ENCODE peak calls at places on chromosomes 4 and X, in four cellular contexts. One of them, this sample, is unnamed.

GRCh38 chr4:176433983-176434382 is 114.2 kb downstream of the SPCS3 start:
- DNase-seq in A549: no peak
- DNase-seq in K562: no peak
- DNase-seq in IMR-90: peak
- DNase-seq in this sample: no peak

GRCh38 chr4:100778431-100778830 is 260.6 kb upstream of the EMCN start:
- DNase-seq in K562: no peak
- DNase-seq in A549: no peak
- DNase-seq in IMR-90: no peak
- DNase-seq in this sample: no peak

GRCh38 chr4:187491959-187492358 is 503.6 kb upstream of the ZFP42 start:
- DNase-seq in K562: no peak
- DNase-seq in IMR-90: peak
- DNase-seq in A549: no peak
- DNase-seq in this sample: no peak

GRCh38 chrX:136028383-136028984 is 43.2 kb downstream of the SLC9A6 start:
- DNase-seq in IMR-90: peak
- DNase-seq in K562: peak
- DNase-seq in A549: peak
- DNase-seq in this sample: no peak

GRCh38 chrX:29555465-29556091 is 659.8 kb upstream of the MAGEB2 start:
- DNase-seq in A549: no peak
- DNase-seq in IMR-90: no peak
- DNase-seq in K562: no peak
- DNase-seq in this sample: peak

GRCh38 chr4:173169178-173169427 is 492 bp downstream of the GALNT7 start:
- DNase-seq in K562: no peak
- DNase-seq in A549: no peak
- DNase-seq in IMR-90: no peak
- DNase-seq in this sample: no peak

GRCh38 chr4:175190654-175191053 is 272.5 kb downstream of the ADAM29 start:
- DNase-seq in K562: no peak
- DNase-seq in A549: no peak
- DNase-seq in IMR-90: no peak
- DNase-seq in this sample: no peak

GRCh38 chr4:71692198-71692597 is 91.7 kb downstream of the GC start:
- DNase-seq in K562: no peak
- DNase-seq in A549: no peak
- DNase-seq in IMR-90: no peak
- DNase-seq in this sample: no peak

GRCh38 chr4:127856485-127857447 is 23.9 kb upstream of the PLK4 start:
- DNase-seq in K562: no peak
- DNase-seq in IMR-90: peak
- DNase-seq in A549: no peak
- DNase-seq in this sample: peak

GRCh38 chr4:61312526-61312925 is 112.4 kb downstream of the ADGRL3 start:
- DNase-seq in IMR-90: peak
- DNase-seq in K562: no peak
- DNase-seq in A549: no peak
- DNase-seq in this sample: no peak

GRCh38 chr4:53436251-53436650 is 58.8 kb downstream of the FIP1L1 start:
- DNase-seq in IMR-90: no peak
- DNase-seq in K562: no peak
- DNase-seq in A549: no peak
- DNase-seq in this sample: no peak

GRCh38 chr4:141329174-141329569 is 108.5 kb downstream of the ZNF330 start:
- DNase-seq in K562: no peak
- DNase-seq in A549: peak
- DNase-seq in IMR-90: peak
- DNase-seq in this sample: no peak

GRCh38 chr4:89434364-89434988 is 126.9 kb upstream of the GPRIN3 start:
- DNase-seq in A549: peak
- DNase-seq in K562: no peak
- DNase-seq in IMR-90: peak
- DNase-seq in this sample: no peak

GRCh38 chr4:3519468-3520264 is 12.6 kb downstream of the LRPAP1 start:
- DNase-seq in K562: no peak
- DNase-seq in A549: no peak
- DNase-seq in IMR-90: no peak
- DNase-seq in this sample: no peak

GRCh38 chrX:42021058-42021457 is 97.7 kb upstream of the CASK start:
- DNase-seq in K562: no peak
- DNase-seq in A549: no peak
- DNase-seq in IMR-90: no peak
- DNase-seq in this sample: no peak

GRCh38 chr4:2806392-2807355 is 13.8 kb downstream of the SH3BP2 start:
- DNase-seq in IMR-90: peak
- DNase-seq in K562: no peak
- DNase-seq in A549: no peak
- DNase-seq in this sample: no peak

GRCh38 chrX:38225093-38225492 is 4.4 kb upstream of the SRPX start:
- DNase-seq in IMR-90: peak
- DNase-seq in A549: peak
- DNase-seq in K562: no peak
- DNase-seq in this sample: no peak

GRCh38 chr4:147011386-147011785 is 65.7 kb upstream of the TTC29 start:
- DNase-seq in K562: no peak
- DNase-seq in IMR-90: no peak
- DNase-seq in A549: no peak
- DNase-seq in this sample: no peak

GRCh38 chrX:103453655-103454054 is 65.6 kb downstream of the RAB40A start:
- DNase-seq in A549: peak
- DNase-seq in IMR-90: peak
- DNase-seq in K562: no peak
- DNase-seq in this sample: no peak

GRCh38 chr4:77201343-77201742 is 44.3 kb downstream of the CCNG2 start:
- DNase-seq in K562: no peak
- DNase-seq in IMR-90: peak
- DNase-seq in A549: no peak
- DNase-seq in this sample: no peak

GRCh38 chrX:352181-352580 is 33.6 kb upstream of the GTPBP6 start:
- DNase-seq in IMR-90: no peak
- DNase-seq in A549: no peak
- DNase-seq in K562: no peak
- DNase-seq in this sample: no peak

GRCh38 chr4:80295331-80295730 is 28.9 kb downstream of the FGF5 start:
- DNase-seq in IMR-90: no peak
- DNase-seq in K562: no peak
- DNase-seq in A549: no peak
- DNase-seq in this sample: no peak

GRCh38 chrX:23857935-23858334 is 49.8 kb downstream of the APOO start:
- DNase-seq in IMR-90: no peak
- DNase-seq in A549: no peak
- DNase-seq in K562: no peak
- DNase-seq in this sample: no peak

GRCh38 chr4:23934223-23934622 is 44.4 kb upstream of the PPARGC1A start:
- DNase-seq in IMR-90: no peak
- DNase-seq in A549: peak
- DNase-seq in K562: no peak
- DNase-seq in this sample: no peak

GRCh38 chrX:73647632-73648322 is 84.8 kb downstream of the CHIC1 start:
- DNase-seq in K562: no peak
- DNase-seq in IMR-90: no peak
- DNase-seq in A549: no peak
- DNase-seq in this sample: peak

GRCh38 chr4:8528713-8529112 is 51.5 kb upstream of the GPR78 start:
- DNase-seq in IMR-90: peak
- DNase-seq in K562: no peak
- DNase-seq in A549: peak
- DNase-seq in this sample: no peak

GRCh38 chr4:130699004-130699403 is 1603.1 kb downstream of the C4orf33 start:
- DNase-seq in K562: no peak
- DNase-seq in A549: no peak
- DNase-seq in IMR-90: no peak
- DNase-seq in this sample: no peak

GRCh38 chrX:70032797-70033196 is 16.9 kb downstream of the AWAT2 start:
- DNase-seq in IMR-90: no peak
- DNase-seq in A549: no peak
- DNase-seq in K562: no peak
- DNase-seq in this sample: no peak

GRCh38 chrX:70033348-70033747 is 16.4 kb downstream of the AWAT2 start:
- DNase-seq in K562: peak
- DNase-seq in A549: peak
- DNase-seq in IMR-90: peak
- DNase-seq in this sample: no peak

GRCh38 chrX:70029790-70030189 is 19.9 kb downstream of the AWAT2 start:
- DNase-seq in K562: no peak
- DNase-seq in IMR-90: no peak
- DNase-seq in A549: no peak
- DNase-seq in this sample: no peak

GRCh38 chrX:70026851-70027200 is 22.9 kb downstream of the AWAT2 start:
- DNase-seq in A549: no peak
- DNase-seq in K562: no peak
- DNase-seq in IMR-90: no peak
- DNase-seq in this sample: no peak

DNA sequence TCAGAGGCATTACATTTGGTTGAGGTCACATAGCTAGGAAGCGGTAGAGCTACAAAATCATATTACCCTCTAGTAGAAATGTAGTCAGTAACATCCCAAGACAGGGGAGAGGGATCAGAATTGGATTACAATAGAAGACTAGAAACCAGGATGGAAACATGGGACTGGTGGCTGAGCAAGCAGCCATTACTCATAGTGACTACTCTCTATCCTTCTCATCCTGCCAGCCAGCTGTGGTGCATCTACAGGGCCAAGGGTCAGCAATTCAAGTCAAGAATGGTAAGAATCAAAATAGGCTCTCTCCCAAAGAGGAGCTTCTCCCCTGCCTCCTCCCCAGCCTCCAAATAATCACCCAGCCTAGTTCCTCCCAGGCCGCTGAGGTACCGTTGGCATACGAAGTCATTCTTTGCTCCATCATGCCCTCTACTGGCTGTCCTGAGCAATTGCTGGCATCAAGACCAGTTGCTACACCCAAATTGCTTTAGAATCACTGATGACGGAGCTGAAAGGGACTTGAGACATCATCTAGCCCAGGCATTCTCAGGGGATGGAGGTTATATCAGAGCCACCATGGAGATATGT is 19.4 kb downstream of the AWAT2 start:
- DNase-seq in IMR-90: peak
- DNase-seq in A549: peak
- DNase-seq in K562: peak
- DNase-seq in this sample: no peak
- TF ChIP-seq ELK1 in IMR-90: no peak
- TF ChIP-seq ELK1 in A549: no peak
- TF ChIP-seq ELK1 in K562: no peak
- TF ChIP-seq ELK1 in this sample: no peak

DNA sequence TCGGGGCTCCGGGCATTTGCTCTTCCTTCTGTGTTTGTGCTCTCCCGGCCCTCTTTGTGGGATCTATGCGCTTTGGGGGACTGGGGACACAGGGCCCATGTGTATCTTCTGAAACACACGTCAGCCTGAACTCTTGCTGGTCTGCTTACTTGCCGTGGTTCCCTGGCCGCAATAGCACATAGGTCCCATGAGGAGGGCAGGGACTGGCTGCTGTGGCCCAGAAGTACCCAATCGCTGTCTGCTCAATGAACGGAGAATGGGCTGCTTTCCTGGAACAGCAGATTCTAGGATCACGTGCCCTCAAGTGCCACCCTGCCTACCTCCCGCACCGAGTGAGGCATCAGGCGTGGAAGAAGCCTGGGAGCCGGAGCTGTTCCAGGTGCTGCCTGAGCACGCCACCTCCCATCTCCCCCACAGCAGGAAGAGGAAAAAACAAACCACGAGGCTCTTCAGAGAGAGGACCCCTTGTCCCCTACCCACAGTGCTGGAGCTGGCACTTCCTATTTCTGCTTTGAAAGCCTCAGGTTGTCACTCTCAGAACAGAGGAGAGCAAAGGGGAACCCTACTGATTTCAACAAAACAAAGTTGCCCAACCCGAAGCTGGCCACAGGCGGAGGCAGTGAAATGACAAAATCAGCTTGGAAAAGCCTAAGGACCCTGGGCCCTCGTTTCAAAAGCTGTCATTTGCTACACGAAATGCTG is 3.8 kb downstream of the G6PD start:
- DNase-seq in K562: no peak
- DNase-seq in A549: peak
- DNase-seq in IMR-90: no peak
- DNase-seq in this sample: no peak
- TF ChIP-seq ELK1 in K562: no peak
- TF ChIP-seq ELK1 in A549: no peak
- TF ChIP-seq ELK1 in IMR-90: no peak
- TF ChIP-seq ELK1 in this sample: no peak

GRCh38 chr4:142703694-142704309 is 142.3 kb downstream of the INPP4B start:
- DNase-seq in IMR-90: no peak
- DNase-seq in K562: no peak
- DNase-seq in A549: no peak
- DNase-seq in this sample: no peak
- TF ChIP-seq ELK1 in IMR-90: no peak
- TF ChIP-seq ELK1 in K562: no peak
- TF ChIP-seq ELK1 in A549: no peak
- TF ChIP-seq ELK1 in this sample: no peak

DNA sequence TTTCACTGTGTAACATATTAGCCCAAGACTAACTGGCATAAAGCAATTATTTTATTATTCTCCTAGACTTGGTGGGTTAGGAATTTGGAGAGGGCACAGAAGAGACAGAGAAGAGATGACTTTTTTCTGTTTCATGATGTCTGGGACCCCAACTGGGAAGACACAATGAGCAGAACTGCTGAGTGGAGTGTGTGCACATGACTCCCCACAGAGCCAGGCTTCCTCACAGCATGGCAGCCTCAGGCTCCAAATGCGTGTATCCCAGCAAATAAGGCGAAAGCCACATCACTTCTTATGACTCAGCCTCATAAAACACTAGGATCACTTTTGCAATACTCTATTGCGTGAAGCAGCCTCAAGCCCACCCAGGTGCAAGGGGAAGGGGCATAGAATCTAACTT is 68.4 kb downstream of the MFAP3L start:
- DNase-seq in IMR-90: no peak
- DNase-seq in K562: no peak
- DNase-seq in A549: no peak
- DNase-seq in this sample: no peak
- TF ChIP-seq ELK1 in IMR-90: no peak
- TF ChIP-seq ELK1 in K562: no peak
- TF ChIP-seq ELK1 in A549: no peak
- TF ChIP-seq ELK1 in this sample: no peak

GRCh38 chrX:46754450-46755075 is 4.4 kb downstream of the SLC9A7 start:
- DNase-seq in A549: no peak
- DNase-seq in K562: no peak
- DNase-seq in IMR-90: no peak
- DNase-seq in this sample: peak
- TF ChIP-seq ELK1 in A549: no peak
- TF ChIP-seq ELK1 in K562: no peak
- TF ChIP-seq ELK1 in IMR-90: no peak
- TF ChIP-seq ELK1 in this sample: no peak

DNA sequence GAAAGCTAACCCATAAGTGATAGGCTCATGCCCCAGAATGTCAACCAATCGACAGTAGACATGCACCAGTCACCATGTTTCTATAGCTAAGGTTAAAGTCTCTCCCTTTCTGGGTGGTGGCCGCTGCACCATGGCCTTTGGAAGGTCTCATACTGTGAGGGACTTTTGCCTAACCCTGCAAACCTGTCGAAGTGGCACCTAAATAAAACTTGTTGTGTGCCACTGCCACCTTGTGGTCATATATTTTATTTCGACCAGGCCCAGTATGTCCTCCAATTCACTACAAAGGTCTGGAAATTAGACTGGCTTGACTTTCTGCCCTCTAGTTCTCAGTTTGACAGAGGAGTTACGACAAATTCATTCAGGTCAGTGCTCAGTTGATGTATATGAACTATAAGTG is 163.1 kb downstream of the SMARCA1 start:
- DNase-seq in K562: peak
- DNase-seq in IMR-90: peak
- DNase-seq in A549: peak
- DNase-seq in this sample: peak
- TF ChIP-seq ELK1 in K562: no peak
- TF ChIP-seq ELK1 in IMR-90: no peak
- TF ChIP-seq ELK1 in A549: no peak
- TF ChIP-seq ELK1 in this sample: no peak

This sample was measured in GM12878.